ENCODE peak calls at places on chromosomes 16 and 17, in six cellular contexts. One of them, this sample, is unnamed.

GRCh38 chr16:54335230-54335629 is 48.6 kb upstream of the IRX3 start:
- DNase-seq in fibroblast of mammary gland: no peak
- DNase-seq in NCI-H748 treated with DMSO at 0.1 percent for 48 hours: no peak
- DNase-seq in astrocyte of the spinal cord: no peak
- DNase-seq in OCI-LY7: no peak
- DNase-seq in AG10803: peak
- DNase-seq in this sample: no peak

GRCh38 chr17:7060165-7060890 is 16.4 kb upstream of the SLC16A11 start:
- DNase-seq in fibroblast of mammary gland: peak
- DNase-seq in NCI-H748 treated with DMSO at 0.1 percent for 48 hours: no peak
- DNase-seq in astrocyte of the spinal cord: peak
- DNase-seq in OCI-LY7: no peak
- DNase-seq in AG10803: no peak
- DNase-seq in this sample: peak

GRCh38 chr17:70137451-70138230 is 31.7 kb upstream of the KCNJ2 start:
- DNase-seq in fibroblast of mammary gland: peak
- DNase-seq in NCI-H748 treated with DMSO at 0.1 percent for 48 hours: no peak
- DNase-seq in astrocyte of the spinal cord: peak
- DNase-seq in OCI-LY7: peak
- DNase-seq in AG10803: peak
- DNase-seq in this sample: peak

GRCh38 chr17:73369126-73369525 is 57.3 kb upstream of the CDC42EP4 start:
- DNase-seq in fibroblast of mammary gland: no peak
- DNase-seq in NCI-H748 treated with DMSO at 0.1 percent for 48 hours: no peak
- DNase-seq in astrocyte of the spinal cord: no peak
- DNase-seq in OCI-LY7: no peak
- DNase-seq in AG10803: no peak
- DNase-seq in this sample: no peak

GRCh38 chr16:30068750-30069574 is 3.4 kb downstream of the ALDOA start:
- DNase-seq in fibroblast of mammary gland: peak
- DNase-seq in NCI-H748 treated with DMSO at 0.1 percent for 48 hours: no peak
- DNase-seq in astrocyte of the spinal cord: no peak
- DNase-seq in OCI-LY7: peak
- DNase-seq in AG10803: no peak
- DNase-seq in this sample: no peak

GRCh38 chr16:47311738-47312505 is 148.9 kb downstream of the ITFG1 start:
- DNase-seq in fibroblast of mammary gland: peak
- DNase-seq in NCI-H748 treated with DMSO at 0.1 percent for 48 hours: no peak
- DNase-seq in astrocyte of the spinal cord: peak
- DNase-seq in OCI-LY7: peak
- DNase-seq in AG10803: peak
- DNase-seq in this sample: peak

GRCh38 chr17:46782250-46782953 is 36.1 kb downstream of the WNT3 start:
- DNase-seq in fibroblast of mammary gland: no peak
- DNase-seq in NCI-H748 treated with DMSO at 0.1 percent for 48 hours: no peak
- DNase-seq in astrocyte of the spinal cord: peak
- DNase-seq in OCI-LY7: peak
- DNase-seq in AG10803: no peak
- DNase-seq in this sample: no peak

GRCh38 chr16:87575027-87575804 is 27.1 kb upstream of the JPH3 start:
- DNase-seq in fibroblast of mammary gland: no peak
- DNase-seq in NCI-H748 treated with DMSO at 0.1 percent for 48 hours: no peak
- DNase-seq in astrocyte of the spinal cord: no peak
- DNase-seq in OCI-LY7: no peak
- DNase-seq in AG10803: no peak
- DNase-seq in this sample: no peak

This sample was measured in posterior cingulate gyrus.